ENCODE peak calls at places on chromosomes 2 and 18, in nine cellular contexts. U is MCF 10A, V is WERI-Rb-1, J is NCI-H774, T is AML-193, S is ureter, P is fibroblast of villous mesenchyme, M is KG1, G is NAMALWA. H is an unnamed sample.

GRCh38 chr2:135890830-135891229 is 14.6 kb upstream of the MCM6 start:
- DNase-seq in U (no peak), V (no peak), J (no peak), T (peak; percentile 22), S (no peak), P (no peak), M (peak; percentile 71), G (no peak), H (no peak)

GRCh38 chr2:239532859-239533258 is 132.0 kb upstream of the HDAC4 start:
- DNase-seq in U (peak; percentile 40), V (no peak), J (peak; percentile 4), T (no peak), S (no peak), P (no peak), M (no peak), G (no peak), H (no peak)

GRCh38 chr2:121648206-121648605 is 1.1 kb downstream of the CLASP1 start:
- DNase-seq in U (peak; percentile 26), V (no peak), J (no peak), T (no peak), S (no peak), P (peak; percentile 56), M (no peak), G (no peak), H (no peak)

GRCh38 chr2:128602038-128602698 is 283.5 kb upstream of the HS6ST1 start:
- DNase-seq in U (no peak), V (no peak), J (no peak), T (no peak), S (no peak), P (no peak), M (no peak), G (no peak), H (peak; percentile 0)

GRCh38 chr2:224268441-224268840 is 133.5 kb downstream of the FAM124B start:
- DNase-seq in U (peak; percentile 76), V (no peak), J (peak; percentile 75), T (no peak), S (no peak), P (peak; percentile 87), M (no peak), G (no peak), H (no peak)

GRCh38 chr2:144511222-144511855 is 8.6 kb downstream of the ZEB2 start:
- DNase-seq in U (no peak), V (no peak), J (no peak), T (no peak), S (no peak), P (peak; percentile 42), M (no peak), G (no peak), H (no peak)

GRCh38 chr2:43464546-43464945 is 131.3 kb downstream of the THADA start:
- DNase-seq in U (peak; percentile 59), V (no peak), J (no peak), T (no peak), S (no peak), P (peak; percentile 83), M (no peak), G (no peak), H (no peak)

GRCh38 chr2:153477096-153477555 is 1.4 kb downstream of the RPRM start:
- DNase-seq in U (no peak), V (peak; percentile 36), J (peak; percentile 76), T (no peak), S (no peak), P (no peak), M (no peak), G (no peak), H (peak; percentile 32)

GRCh38 chr2:74472086-74472944 is at the start of gene MRPL53:
- DNase-seq in U (peak; percentile 91), V (peak; percentile 98), J (peak; percentile 92), T (peak; percentile 82), S (peak; percentile 97), P (peak; percentile 94), M (peak; percentile 90), G (peak; percentile 97), H (peak; percentile 96)

GRCh38 chr2:120772261-120772660 is 36.6 kb downstream of the GLI2 start:
- DNase-seq in U (no peak), V (no peak), J (no peak), T (no peak), S (no peak), P (peak; percentile 74), M (no peak), G (no peak), H (no peak)

GRCh38 chr2:149169653-149170052 is 131.2 kb downstream of the LYPD6B start:
- DNase-seq in U (peak; percentile 85), V (no peak), J (no peak), T (no peak), S (peak; percentile 75), P (no peak), M (no peak), G (no peak), H (no peak)

GRCh38 chr18:45837283-45838070 is 12.0 kb downstream of the SIGLEC15 start:
- DNase-seq in U (no peak), V (peak; percentile 79), J (peak; percentile 73), T (no peak), S (no peak), P (peak; percentile 54), M (no peak), G (no peak), H (no peak)

GRCh38 chr2:218720048-218721041 is 9.7 kb downstream of the TTLL4 start:
- DNase-seq in U (no peak), V (no peak), J (no peak), T (no peak), S (no peak), P (no peak), M (no peak), G (no peak), H (no peak)

GRCh38 chr2:57075226-57075625 is 891.4 kb downstream of the CCDC85A start:
- DNase-seq in U (peak; percentile 20), V (no peak), J (no peak), T (no peak), S (no peak), P (no peak), M (no peak), G (no peak), H (peak; percentile 33)

GRCh38 chr18:46321954-46322353 is 217.8 kb downstream of the HAUS1 start:
- DNase-seq in U (peak; percentile 66), V (no peak), J (no peak), T (no peak), S (no peak), P (no peak), M (no peak), G (no peak), H (no peak)

GRCh38 chr2:175457846-175458408 is 276.4 kb upstream of the ATP5MC3 start:
- DNase-seq in U (no peak), V (no peak), J (no peak), T (peak; percentile 75), S (no peak), P (no peak), M (no peak), G (no peak), H (no peak)

GRCh38 chr2:107808986-107809385 is 17.7 kb upstream of the RGPD4 start:
- DNase-seq in U (peak; percentile 42), V (no peak), J (peak; percentile 54), T (no peak), S (no peak), P (no peak), M (no peak), G (no peak), H (peak; percentile 13)

GRCh38 chr2:232292395-232293154 is 86.0 kb upstream of the ALPP start:
- DNase-seq in U (peak; percentile 74), V (peak; percentile 66), J (no peak), T (peak; percentile 54), S (no peak), P (peak; percentile 58), M (peak; percentile 45), G (peak; percentile 76), H (peak; percentile 83)

GRCh38 chr2:9481257-9481922 is 7.0 kb downstream of the IAH1 start:
- DNase-seq in U (no peak), V (no peak), J (no peak), T (no peak), S (no peak), P (peak; percentile 72), M (no peak), G (no peak), H (no peak)

GRCh38 chr18:51537487-51537886 is 340.0 kb upstream of the MEX3C start:
- DNase-seq in U (peak; percentile 74), V (peak; percentile 80), J (peak; percentile 19), T (peak; percentile 0), S (no peak), P (peak; percentile 13), M (no peak), G (peak; percentile 76), H (peak; percentile 77)

GRCh38 chr2:129769402-129769991 is 210.0 kb upstream of the RAB6C start:
- DNase-seq in U (no peak), V (no peak), J (no peak), T (no peak), S (no peak), P (no peak), M (no peak), G (no peak), H (no peak)

GRCh38 chr2:234111523-234111922 is 61.0 kb downstream of the SPP2 start:
- DNase-seq in U (peak; percentile 82), V (no peak), J (no peak), T (no peak), S (no peak), P (no peak), M (no peak), G (no peak), H (no peak)

GRCh38 chr2:207487650-207488315 is 42.0 kb upstream of the CREB1 start:
- DNase-seq in U (peak; percentile 75), V (no peak), J (no peak), T (no peak), S (no peak), P (peak; percentile 77), M (no peak), G (no peak), H (no peak)

GRCh38 chr2:38586926-38587325 is 15.8 kb downstream of the HNRNPLL start:
- DNase-seq in U (no peak), V (no peak), J (no peak), T (peak; percentile 10), S (no peak), P (peak; percentile 32), M (no peak), G (no peak), H (no peak)

GRCh38 chr2:7900593-7900992 is 781.3 kb upstream of the ID2 start:
- DNase-seq in U (peak; percentile 51), V (no peak), J (no peak), T (peak; percentile 50), S (no peak), P (no peak), M (no peak), G (no peak), H (no peak)

GRCh38 chr2:145230546-145230945 is 710.6 kb upstream of the ZEB2 start:
- DNase-seq in U (no peak), V (no peak), J (no peak), T (no peak), S (no peak), P (peak; percentile 21), M (no peak), G (no peak), H (peak; percentile 19)

GRCh38 chr2:25548587-25548986 is 124.8 kb downstream of the DTNB start:
- DNase-seq in U (no peak), V (no peak), J (no peak), T (no peak), S (no peak), P (no peak), M (peak; percentile 14), G (no peak), H (no peak)

GRCh38 chr2:54054271-54054670 is 61.1 kb upstream of the ACYP2 start:
- DNase-seq in U (no peak), V (no peak), J (no peak), T (no peak), S (no peak), P (no peak), M (no peak), G (no peak), H (no peak)

GRCh38 chr2:196376984-196377877 is 205.9 kb upstream of the STK17B start:
- DNase-seq in U (no peak), V (no peak), J (no peak), T (no peak), S (no peak), P (peak; percentile 19), M (no peak), G (peak; percentile 7), H (no peak)

GRCh38 chr2:123696799-123697410 is 328.2 kb upstream of the CNTNAP5 start:
- DNase-seq in U (no peak), V (no peak), J (no peak), T (no peak), S (no peak), P (no peak), M (no peak), G (no peak), H (no peak)

GRCh38 chr2:68776124-68776523 is 41.5 kb downstream of the ARHGAP25 start:
- DNase-seq in U (no peak), V (no peak), J (no peak), T (peak; percentile 19), S (no peak), P (no peak), M (peak; percentile 26), G (no peak), H (peak; percentile 37)

H was measured in SJCRH30.